ENCODE peak calls at places on chromosomes 3 and 15, in four cellular contexts. F is stomach, J is transverse colon, B is HepG2. H is an unnamed sample.

GRCh38 chr15:38868326-38869114 is 303.9 kb upstream of the RASGRP1 start:
- DNase-seq in F (peak; percentile 36), J (peak; percentile 50), B (peak; percentile 11), H (no peak)

GRCh38 chr3:11651900-11652299 is 8.2 kb upstream of the VGLL4 start:
- DNase-seq in F (no peak), J (no peak), B (peak; percentile 29), H (no peak)

GRCh38 chr3:50474717-50475116 is 28.7 kb downstream of the CACNA2D2 start:
- DNase-seq in F (no peak), J (no peak), B (no peak), H (no peak)

GRCh38 chr3:1766384-1766783 is 332.3 kb upstream of the CNTN4 start:
- DNase-seq in F (no peak), J (no peak), B (no peak), H (no peak)

GRCh38 chr15:90241343-90242192 is 7.6 kb downstream of the GDPGP1 start:
- DNase-seq in F (no peak), J (no peak), B (no peak), H (no peak)

GRCh38 chr3:5016218-5017161 is 37.3 kb downstream of the BHLHE40 start:
- DNase-seq in F (peak; percentile 59), J (peak; percentile 78), B (peak; percentile 86), H (no peak)

GRCh38 chr3:123406598-123406997 is 42.3 kb downstream of the ADCY5 start:
- DNase-seq in F (peak; percentile 31), J (peak; percentile 72), B (no peak), H (peak; percentile 79)

GRCh38 chr15:99706557-99707303 is 26.5 kb downstream of the LYSMD4 start:
- DNase-seq in F (no peak), J (no peak), B (no peak), H (no peak)

GRCh38 chr3:14822875-14823807 is 4.4 kb downstream of the FGD5 start:
- DNase-seq in F (no peak), J (no peak), B (no peak), H (no peak)

GRCh38 chr15:89362203-89363101 is 27.8 kb upstream of the POLG start:
- DNase-seq in F (no peak), J (no peak), B (no peak), H (no peak)

GRCh38 chr3:71560665-71561064 is 22.9 kb downstream of the FOXP1 start:
- DNase-seq in F (no peak), J (no peak), B (no peak), H (no peak)

GRCh38 chr15:54841906-54842305 is 354.8 kb downstream of the RSL24D1 start:
- DNase-seq in F (no peak), J (no peak), B (no peak), H (no peak)

GRCh38 chr3:33433843-33434242 is 6.4 kb downstream of the UBP1 start:
- DNase-seq in F (no peak), J (no peak), B (no peak), H (no peak)

GRCh38 chr3:110391045-110391444 is 680.6 kb upstream of the NECTIN3 start:
- DNase-seq in F (no peak), J (no peak), B (no peak), H (no peak)

GRCh38 chr15:62506217-62506805 is 341.2 kb upstream of the C2CD4B start:
- DNase-seq in F (no peak), J (no peak), B (peak; percentile 78), H (no peak)

GRCh38 chr15:58125333-58125732 is 12.8 kb upstream of the AQP9 start:
- DNase-seq in F (no peak), J (no peak), B (no peak), H (no peak)

GRCh38 chr3:105938826-105939225 is 70.0 kb upstream of the CBLB start:
- DNase-seq in F (no peak), J (no peak), B (no peak), H (no peak)

GRCh38 chr3:139318431-139318816 is 25.4 kb upstream of the MRPS22 start:
- DNase-seq in F (no peak), J (no peak), B (no peak), H (no peak)

GRCh38 chr3:160449660-160450598 is at the start of gene TRIM59:
- DNase-seq in F (peak; percentile 94), J (peak; percentile 96), B (peak; percentile 63), H (peak; percentile 75)

GRCh38 chr15:36883705-36884355 is 216.5 kb downstream of the MEIS2 start:
- DNase-seq in F (peak; percentile 88), J (peak; percentile 82), B (peak; percentile 69), H (peak; percentile 89)

GRCh38 chr3:71551286-71551919 is 32.1 kb downstream of the FOXP1 start:
- DNase-seq in F (no peak), J (no peak), B (no peak), H (no peak)

GRCh38 chr15:53694534-53694874 is 65.0 kb downstream of the WDR72 start:
- DNase-seq in F (no peak), J (no peak), B (no peak), H (no peak)

GRCh38 chr3:11212784-11213183 is 58.5 kb downstream of the HRH1 start:
- DNase-seq in F (no peak), J (no peak), B (no peak), H (no peak)

GRCh38 chr3:32951410-32951811 is at the start of gene CCR4:
- DNase-seq in F (no peak), J (no peak), B (no peak), H (no peak)

GRCh38 chr3:119316313-119316670 is 22.1 kb downstream of the ARHGAP31 start:
- DNase-seq in F (no peak), J (no peak), B (no peak), H (no peak)

DNA sequence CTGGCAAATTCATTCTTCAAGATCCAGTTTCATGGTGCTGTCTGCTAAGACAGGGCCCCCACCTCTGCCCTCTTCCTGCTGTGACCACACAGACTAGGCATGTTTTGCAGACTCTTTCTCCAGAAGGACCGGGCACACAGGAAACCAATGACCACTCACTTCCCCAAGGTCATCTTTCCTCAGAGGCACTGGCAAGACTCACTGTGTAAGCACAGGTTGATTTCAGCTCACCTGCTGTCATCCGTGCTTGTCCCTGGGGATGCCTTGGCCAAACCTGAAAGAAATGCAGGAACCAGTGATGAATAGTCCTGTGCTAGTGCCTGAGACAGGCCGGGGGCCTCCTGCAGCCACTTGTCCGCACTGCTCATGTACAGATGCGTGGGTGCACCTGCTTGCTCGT is 33.5 kb downstream of the ALS2CL start:
- DNase-seq in F (no peak), J (no peak), B (no peak), H (no peak)
- TF ChIP-seq EP300 in F (no peak), J (no peak), B (no peak), H (no peak)

DNA sequence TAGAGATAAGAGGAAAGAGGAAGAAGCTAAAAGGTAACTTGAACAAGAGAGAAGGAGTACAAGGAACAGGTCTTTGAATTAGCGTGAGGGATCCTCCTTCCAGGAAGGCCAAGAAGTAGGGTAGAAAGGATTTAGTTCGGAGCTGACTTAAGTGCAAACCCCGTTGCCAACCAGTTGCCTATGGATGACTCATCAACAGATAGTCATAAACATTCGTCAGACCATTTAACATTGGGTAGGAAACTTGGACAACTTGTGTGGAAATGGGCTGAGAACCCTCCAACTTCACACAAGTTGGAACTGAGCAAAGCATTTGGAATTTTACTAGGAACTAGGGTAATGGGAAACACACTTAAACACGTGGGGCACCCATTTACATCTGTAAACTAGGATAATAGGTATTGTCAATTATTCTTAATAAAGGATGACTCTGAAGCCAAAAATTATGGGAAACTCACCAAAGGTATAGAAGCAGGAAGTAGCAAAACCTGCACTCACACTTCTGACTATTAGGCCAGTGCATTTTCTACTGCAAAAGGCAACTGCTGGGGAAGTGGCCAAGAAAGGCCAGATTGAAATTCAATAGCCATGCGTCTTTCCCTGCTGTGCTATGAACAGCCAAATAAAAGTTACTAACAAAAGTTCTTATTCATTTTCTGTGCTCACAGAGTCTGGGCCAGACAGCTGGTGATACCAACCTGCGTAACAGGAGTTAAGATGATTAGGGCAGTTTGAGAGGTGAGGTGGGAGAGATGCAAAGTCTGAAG is 174.5 kb upstream of the TMC3 start:
- DNase-seq in F (no peak), J (no peak), B (no peak), H (no peak)
- H3K4me1 ChIP-seq in F (no peaks in the 10 kb centered on the region), J (no peaks in the 10 kb centered on the region), B (no peaks in the 10 kb centered on the region), H (no peaks in the 10 kb centered on the region)

GRCh38 chr15:71435552-71435951 is 320.3 kb downstream of the THSD4 start:
- DNase-seq in F (no peak), J (no peak), B (no peak), H (no peak)
- TF ChIP-seq POLR2A in F (no peak), J (no peak), B (no peak), H (no peak)

DNA sequence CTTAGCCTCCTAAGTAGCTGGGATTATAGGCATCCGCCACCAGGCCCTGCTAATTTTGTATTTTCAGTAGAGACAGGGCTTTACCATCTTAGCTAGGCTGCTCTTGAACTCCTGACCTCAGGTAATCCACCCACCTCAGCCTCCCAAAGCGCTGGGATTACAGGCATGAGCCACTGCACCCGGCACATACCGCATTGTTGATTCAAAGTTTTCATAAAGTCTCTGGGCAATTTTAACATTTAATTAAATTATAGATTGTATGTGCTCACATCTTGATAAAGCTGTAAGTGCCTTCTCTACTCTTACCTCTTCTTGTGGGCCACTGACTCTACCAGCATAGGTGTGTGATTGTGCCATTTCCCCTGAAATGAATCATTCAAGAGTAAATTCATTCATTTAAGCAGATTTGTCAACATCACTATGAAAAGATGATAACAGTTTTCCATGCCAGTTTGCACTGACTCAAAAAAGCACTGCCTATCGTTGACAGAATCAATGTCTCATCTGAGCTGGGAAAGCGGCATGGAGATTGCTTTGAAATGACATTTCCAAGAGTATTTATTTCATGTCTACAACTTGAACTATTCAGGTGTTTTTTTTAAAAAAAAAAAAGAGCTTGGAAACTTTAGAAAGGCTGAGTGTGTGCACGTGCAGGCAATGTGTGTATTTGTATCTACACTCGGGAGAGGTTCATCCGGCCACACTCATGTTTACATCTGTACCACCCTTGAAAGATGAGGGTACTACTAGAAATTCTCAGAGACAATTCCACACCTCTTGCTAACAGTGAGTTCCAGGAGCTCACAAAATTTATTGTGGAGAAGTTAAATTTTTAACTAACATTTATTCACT is 3.4 kb downstream of the BCL2A1 start:
- DNase-seq in F (no peak), J (no peak), B (no peak), H (no peak)
- TF ChIP-seq EP300 in F (no peak), J (no peak), B (no peak), H (no peak)

DNA sequence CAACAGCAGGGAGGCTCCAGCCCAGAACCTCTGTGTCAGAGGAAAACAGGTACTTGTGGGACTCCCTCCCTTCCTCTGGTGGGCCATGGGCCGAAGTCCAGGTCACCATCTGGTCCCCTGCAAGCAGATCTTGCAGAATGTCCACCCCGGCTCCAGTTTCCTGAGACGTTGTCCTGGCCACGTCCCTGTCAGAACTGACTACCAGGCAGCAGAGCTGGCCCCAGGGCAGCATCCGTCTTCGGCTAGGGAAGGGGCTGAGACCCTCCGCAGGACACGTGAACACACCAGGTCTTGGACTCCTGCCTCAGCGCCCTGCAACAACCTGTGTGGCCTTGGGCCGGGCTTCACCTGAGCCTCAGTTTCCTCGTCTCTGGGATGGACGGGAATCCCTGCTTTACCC is 9.1 kb upstream of the PRKCD start:
- DNase-seq in F (no peak), J (no peak), B (no peak), H (no peak)
- H3K4me1 ChIP-seq in F (peaks cover 79% of the 10 kb centered on the region), J (peaks cover 36% of the 10 kb centered on the region), B (peaks cover 56% of the 10 kb centered on the region), H (no peaks in the 10 kb centered on the region)

H was measured in ovary.